ENCODE peak calls at places on chromosomes 5 and 9, in nine cellular contexts. R is fibroblast of mammary gland; I is CD8-positive, alpha-beta T cell; D is adrenal gland; M is thoracic aorta; F is tibial artery; O is natural killer cell; Q is HFF-Myc; H is HCT116. P is an unnamed sample.

GRCh38 chr5:74080157-74080556 is 454.2 kb downstream of the ARHGEF28 start:
- DNase-seq in F (no peak), H (no peak), O (no peak), R (no peak), Q (no peak), M (no peak), D (no peak), I (no peak), P (no peak)

GRCh38 chr9:87872079-87872624 is 10.5 kb upstream of the SPATA31E1 start:
- DNase-seq in Q (no peak), H (no peak), R (peak; percentile 22), O (no peak), M (no peak), F (no peak), D (no peak), I (no peak), P (no peak)

GRCh38 chr5:67963789-67964519 is 251.6 kb upstream of the PIK3R1 start:
- DNase-seq in D (no peak), F (no peak), O (no peak), Q (no peak), R (no peak), I (no peak), M (no peak), H (no peak), P (no peak)

GRCh38 chr5:127233590-127233989 is 57.0 kb upstream of the MEGF10 start:
- DNase-seq in Q (no peak), O (no peak), R (no peak), H (no peak), F (no peak), M (no peak), D (no peak), I (no peak), P (no peak)

GRCh38 chr9:99748690-99749089 is 73.0 kb upstream of the NR4A3 start:
- DNase-seq in M (no peak), R (peak; percentile 12), H (no peak), I (no peak), F (no peak), Q (no peak), D (no peak), O (no peak), P (no peak)

GRCh38 chr5:176750144-176750543 is 60.2 kb upstream of the UNC5A start:
- DNase-seq in O (no peak), F (no peak), I (no peak), R (no peak), Q (no peak), D (no peak), M (no peak), H (no peak), P (no peak)

GRCh38 chr9:81361311-81361710 is 328.0 kb downstream of the TLE1 start:
- DNase-seq in O (no peak), F (no peak), R (no peak), Q (no peak), H (no peak), M (no peak), D (no peak), I (no peak), P (no peak)

GRCh38 chr9:128124873-128125574 is 2.5 kb downstream of the PTGES2 start:
- DNase-seq in M (no peak), I (peak; percentile 46), O (no peak), R (peak; percentile 66), F (peak; percentile 69), H (peak; percentile 46), D (no peak), Q (peak; percentile 31), P (no peak)

GRCh38 chr9:19517202-19517942 is 108.6 kb downstream of the ACER2 start:
- DNase-seq in R (no peak), M (no peak), O (no peak), D (no peak), F (no peak), I (no peak), Q (no peak), H (no peak), P (no peak)

GRCh38 chr5:97133106-97133505 is 9.3 kb downstream of the LIX1 start:
- DNase-seq in O (no peak), I (no peak), Q (no peak), M (no peak), F (no peak), D (no peak), R (no peak), H (no peak), P (no peak)

GRCh38 chr9:88747768-88748167 is 212.8 kb downstream of the NXNL2 start:
- DNase-seq in D (no peak), O (no peak), H (no peak), F (peak; percentile 64), I (no peak), M (no peak), Q (peak; percentile 92), R (peak; percentile 99), P (no peak)

GRCh38 chr5:73895471-73895870 is 269.5 kb downstream of the ARHGEF28 start:
- DNase-seq in Q (no peak), R (no peak), I (no peak), F (no peak), D (no peak), O (no peak), M (no peak), H (no peak), P (no peak)

DNA sequence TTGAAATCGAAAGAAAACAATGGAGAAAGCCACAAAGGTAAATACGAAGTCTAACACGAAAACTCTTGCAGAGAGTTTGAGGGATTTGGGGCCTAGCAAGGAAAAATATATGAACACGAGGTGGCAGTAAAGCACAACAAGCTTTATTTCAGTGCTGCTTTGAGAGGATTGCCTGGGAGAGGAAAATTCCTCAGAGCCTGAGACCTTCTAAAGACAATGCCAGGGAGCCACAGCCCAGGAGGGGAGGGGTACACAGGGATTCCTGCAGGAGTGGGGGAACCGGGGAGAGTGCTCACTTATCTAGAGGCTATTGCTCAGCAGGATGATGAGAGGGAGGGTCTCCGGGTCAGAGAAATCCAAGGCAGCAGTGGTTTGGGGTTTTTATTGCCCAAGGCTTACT is 134.9 kb upstream of the ADCY2 start:
- DNase-seq in Q (peak; percentile 26), H (no peak), D (peak; percentile 20), O (no peak), M (no peak), F (no peak), I (no peak), R (peak; percentile 65), P (no peak)
- TF ChIP-seq CTCF in Q (peak; percentile 53), H (no peak), D (peak; percentile 53), O (no peak), M (peak; percentile 38), F (no peak), I (no peak), R (peak; percentile 74), P (peak; percentile 57)

DNA sequence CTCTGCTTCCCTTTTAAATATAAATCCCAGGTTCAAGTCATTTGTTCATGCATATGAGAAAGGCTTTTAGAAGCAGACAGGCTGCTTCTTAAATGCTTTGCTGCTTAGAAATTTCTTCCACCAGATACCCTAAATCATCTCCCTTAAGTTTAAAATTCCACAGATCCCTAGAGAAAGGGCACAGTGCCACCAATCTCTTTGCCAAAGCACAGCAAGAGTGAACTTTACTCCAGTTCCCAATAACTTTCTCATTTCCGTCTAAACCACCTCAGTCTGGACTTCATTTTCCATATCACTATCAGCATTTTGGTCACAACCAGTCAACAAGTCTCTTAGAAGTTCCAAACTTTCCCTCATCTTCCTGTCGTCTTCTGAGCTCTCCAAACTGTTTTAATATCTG is 679.8 kb upstream of the FTMT start:
- DNase-seq in I (no peak), Q (no peak), M (no peak), R (peak; percentile 16), F (no peak), O (no peak), H (no peak), D (no peak), P (no peak)
- TF ChIP-seq CTCF in I (no peak), Q (no peak), M (no peak), R (no peak), F (no peak), O (no peak), H (no peak), D (no peak), P (no peak)

GRCh38 chr5:107359916-107360234 is 310.9 kb downstream of the EFNA5 start:
- DNase-seq in R (no peak), D (no peak), I (no peak), O (no peak), Q (no peak), H (no peak), F (no peak), M (no peak), P (no peak)
- TF ChIP-seq CTCF in R (no peak), D (no peak), I (no peak), O (no peak), Q (no peak), H (no peak), F (peak; percentile 5), M (no peak), P (no peak)

GRCh38 chr9:32703635-32704034 is 68.2 kb upstream of the TAF1L start:
- DNase-seq in Q (no peak), M (no peak), O (no peak), R (no peak), I (no peak), F (no peak), H (no peak), D (no peak), P (no peak)
- TF ChIP-seq CTCF in Q (peak; percentile 16), M (no peak), O (no peak), R (peak; percentile 19), I (no peak), F (no peak), H (peak; percentile 57), D (no peak), P (no peak)

DNA sequence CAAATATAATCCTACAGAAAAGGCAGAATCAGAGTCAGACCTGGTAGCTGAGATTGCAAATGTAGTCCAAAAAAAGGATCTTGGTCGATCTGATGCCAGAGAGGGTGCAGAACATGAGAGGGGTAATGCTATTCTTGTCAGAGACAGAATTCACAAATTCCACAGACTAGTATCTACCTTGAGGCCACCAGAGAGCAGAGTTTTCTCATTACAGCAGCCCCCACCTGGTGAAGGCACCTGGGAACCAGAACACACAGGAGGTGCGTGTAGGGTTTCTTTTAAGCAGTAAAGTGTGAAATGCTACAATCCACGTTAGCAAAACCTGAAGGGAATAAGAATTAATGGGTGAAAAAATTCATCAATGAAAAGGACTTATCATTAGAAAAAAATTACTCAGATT is 145.8 kb downstream of the GIN1 start:
- DNase-seq in Q (no peak), M (no peak), F (no peak), O (no peak), R (no peak), I (no peak), H (no peak), D (no peak), P (no peak)
- TF ChIP-seq CTCF in Q (no peak), M (no peak), F (no peak), O (no peak), R (no peak), I (no peak), H (no peak), D (no peak), P (no peak)

GRCh38 chr5:8247074-8247473 is 378.1 kb downstream of the MTRR start:
- DNase-seq in Q (no peak), M (no peak), H (no peak), F (no peak), I (no peak), R (no peak), D (no peak), O (no peak), P (no peak)

GRCh38 chr5:8253376-8253775 is 384.4 kb downstream of the MTRR start:
- DNase-seq in Q (no peak), O (no peak), M (no peak), R (no peak), D (no peak), I (no peak), F (no peak), H (no peak), P (no peak)

GRCh38 chr5:8241558-8241957 is 372.6 kb downstream of the MTRR start:
- DNase-seq in F (no peak), I (no peak), H (no peak), R (no peak), Q (no peak), M (no peak), O (no peak), D (no peak), P (no peak)

GRCh38 chr5:8247485-8247884 is 378.5 kb downstream of the MTRR start:
- DNase-seq in M (no peak), F (no peak), R (no peak), Q (no peak), D (no peak), I (no peak), H (no peak), O (no peak), P (no peak)
- TF ChIP-seq CTCF in M (no peak), F (peak; percentile 7), R (no peak), Q (no peak), D (no peak), I (no peak), H (no peak), O (no peak), P (no peak)